ENCODE peak calls at places on chromosomes 12 and 14, in nine cellular contexts. N is GM06990; T is psoas muscle; E is pancreas; B is endothelial cell of umbilical vein; F is tibial nerve; Q is adrenal gland; J is CD4-positive, CD25-positive, alpha-beta regulatory T cell; P is RWPE2. C is an unnamed sample.

GRCh38 chr12:4217091-4217490 is 56.5 kb upstream of the CCND2 start:
- DNase-seq in N (peak; percentile 20), T (no peak), E (no peak), B (no peak), F (no peak), Q (no peak), J (no peak), P (no peak), C (no peak)

GRCh38 chr12:32467959-32468863 is 68.9 kb downstream of the FGD4 start:
- DNase-seq in N (peak; percentile 11), T (no peak), E (no peak), B (peak; percentile 73), F (no peak), Q (no peak), J (no peak), P (no peak), C (no peak)

GRCh38 chr12:124720687-124721500 is 142.8 kb downstream of the SCARB1 start:
- DNase-seq in N (no peak), T (peak; percentile 73), E (no peak), B (peak; percentile 86), F (no peak), Q (peak; percentile 88), J (no peak), P (no peak), C (no peak)

GRCh38 chr14:64541261-64541970 is 875 bp downstream of the HSPA2 start:
- DNase-seq in N (no peak), T (peak; percentile 69), E (peak; percentile 60), B (peak; percentile 29), F (no peak), Q (no peak), J (no peak), P (peak; percentile 76), C (no peak)

GRCh38 chr12:65839027-65839426 is 14.7 kb downstream of the HMGA2 start:
- DNase-seq in N (no peak), T (no peak), E (no peak), B (no peak), F (no peak), Q (no peak), J (no peak), P (no peak), C (no peak)

GRCh38 chr14:39615352-39615751 is 183.1 kb upstream of the FBXO33 start:
- DNase-seq in N (no peak), T (no peak), E (no peak), B (no peak), F (no peak), Q (no peak), J (no peak), P (no peak), C (no peak)

GRCh38 chr12:24888813-24889212 is 60.1 kb downstream of the BCAT1 start:
- DNase-seq in N (no peak), T (no peak), E (no peak), B (no peak), F (no peak), Q (no peak), J (no peak), P (no peak), C (no peak)

GRCh38 chr12:5909560-5909959 is 35.5 kb downstream of the ANO2 start:
- DNase-seq in N (no peak), T (no peak), E (no peak), B (no peak), F (no peak), Q (no peak), J (no peak), P (no peak), C (no peak)

GRCh38 chr12:46442239-46442638 is 69.7 kb upstream of the SLC38A2 start:
- DNase-seq in N (no peak), T (no peak), E (no peak), B (peak; percentile 49), F (no peak), Q (no peak), J (no peak), P (no peak), C (no peak)

GRCh38 chr12:45439039-45439438 is 223.1 kb downstream of the ANO6 start:
- DNase-seq in N (no peak), T (no peak), E (no peak), B (no peak), F (no peak), Q (no peak), J (no peak), P (no peak), C (no peak)

GRCh38 chr14:68506021-68506644 is 286.7 kb downstream of the ZFP36L1 start:
- DNase-seq in N (no peak), T (no peak), E (no peak), B (peak; percentile 48), F (no peak), Q (peak; percentile 38), J (no peak), P (no peak), C (no peak)

GRCh38 chr12:70190252-70191010 is 52.8 kb upstream of the CNOT2 start:
- DNase-seq in N (no peak), T (no peak), E (no peak), B (peak; percentile 44), F (no peak), Q (no peak), J (no peak), P (no peak), C (no peak)

GRCh38 chr14:75513911-75514672 is 8.2 kb upstream of the BATF start:
- DNase-seq in N (peak; percentile 73), T (no peak), E (no peak), B (no peak), F (no peak), Q (no peak), J (peak; percentile 39), P (no peak), C (no peak)

GRCh38 chr12:26119391-26119981 is 5.4 kb downstream of the BHLHE41 start:
- DNase-seq in N (no peak), T (no peak), E (no peak), B (peak; percentile 67), F (no peak), Q (no peak), J (no peak), P (no peak), C (no peak)

GRCh38 chr14:35398095-35398584 is 6.4 kb downstream of the NFKBIA start:
- DNase-seq in N (no peak), T (peak; percentile 48), E (no peak), B (peak; percentile 54), F (no peak), Q (no peak), J (no peak), P (no peak), C (no peak)

GRCh38 chr12:45727994-45728624 is 1.4 kb upstream of the ARID2 start:
- DNase-seq in N (peak; percentile 43), T (no peak), E (no peak), B (no peak), F (no peak), Q (no peak), J (no peak), P (no peak), C (no peak)

GRCh38 chr12:643478-644292 is 19.6 kb downstream of the NINJ2 start:
- DNase-seq in N (no peak), T (peak; percentile 79), E (no peak), B (peak; percentile 78), F (no peak), Q (no peak), J (peak; percentile 22), P (no peak), C (no peak)

DNA sequence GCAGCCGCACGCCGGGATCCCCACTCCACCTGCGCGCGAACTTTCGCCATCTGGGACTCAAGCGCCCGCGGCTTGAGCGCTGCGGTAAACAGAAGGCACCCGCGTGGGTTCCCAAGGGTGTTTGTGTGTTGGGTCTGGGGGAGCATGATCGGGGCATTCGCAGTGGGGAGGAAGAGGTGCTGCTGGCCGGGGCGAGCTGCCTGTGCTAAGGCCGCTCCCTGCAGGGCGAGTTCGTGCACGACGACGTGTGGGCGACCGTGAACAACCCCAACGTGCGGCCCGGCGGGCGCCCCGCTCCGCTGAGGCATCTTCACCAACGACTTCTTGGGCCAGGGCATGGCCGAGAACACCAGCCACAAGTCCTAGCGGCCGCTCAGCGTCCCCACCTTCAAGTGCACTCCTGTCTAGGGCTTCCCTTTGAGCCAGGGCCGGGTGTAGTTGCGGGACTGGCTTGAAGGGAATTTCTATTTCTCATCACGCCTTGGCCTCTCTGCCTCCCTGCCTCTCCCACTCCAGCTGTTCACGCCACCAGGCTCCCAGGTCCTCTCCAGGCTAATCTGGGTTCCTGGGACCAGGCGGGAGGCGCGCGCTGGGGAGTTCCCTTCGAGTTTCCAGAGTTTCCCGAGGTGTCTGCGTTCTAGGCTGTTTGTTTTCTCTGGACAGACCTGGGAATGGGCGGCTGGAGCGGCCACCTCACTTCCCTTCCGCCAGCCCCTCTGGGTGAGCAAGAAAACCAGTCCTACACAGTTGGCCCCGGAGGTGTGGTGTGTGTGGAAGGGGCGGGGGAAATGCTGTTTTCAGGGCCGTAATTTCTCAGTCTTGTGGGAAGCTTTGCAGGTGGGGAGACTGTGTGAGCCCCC is 417.8 kb upstream of the TMTC1 start:
- DNase-seq in N (no peak), T (peak; percentile 39), E (peak; percentile 13), B (peak; percentile 24), F (no peak), Q (no peak), J (no peak), P (no peak), C (no peak)
- H3K4me3 ChIP-seq in N (no peak overlapping the region), T (peak overlapping the region; percentile 51), E (no peak overlapping the region), B (no peak overlapping the region), F (peak overlapping the region; percentile 12), Q (no peak overlapping the region), J (no peak overlapping the region), P (no peak overlapping the region), C (no peak overlapping the region)

DNA sequence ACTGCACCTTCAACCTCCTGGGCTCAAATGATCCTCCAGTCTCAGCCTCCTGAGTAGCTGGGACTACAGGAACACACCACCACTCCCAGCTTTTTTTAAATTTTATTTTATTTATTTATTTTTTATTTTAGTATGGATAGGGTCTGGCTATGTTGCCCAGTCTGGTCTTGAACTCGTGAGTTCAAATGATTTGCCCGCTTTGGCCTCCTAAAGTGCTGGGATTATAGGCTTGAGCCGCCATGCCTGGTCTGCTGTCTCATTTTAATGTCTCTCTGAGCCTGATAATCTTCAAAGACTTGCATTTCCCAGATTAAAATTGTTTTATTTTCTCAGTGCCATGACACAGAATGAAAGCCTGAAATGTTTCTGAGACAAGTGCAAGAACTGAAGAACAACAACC is 1.2 kb upstream of the INHBC start:
- DNase-seq in N (no peak), T (no peak), E (no peak), B (no peak), F (no peak), Q (no peak), J (no peak), P (no peak), C (no peak)
- H3K27me3 ChIP-seq in N (no peaks in the 10 kb centered on the region), T (no peaks in the 10 kb centered on the region), E (no peaks in the 10 kb centered on the region), B (no peaks in the 10 kb centered on the region), F (no peaks in the 10 kb centered on the region), Q (no peaks in the 10 kb centered on the region), J (no peaks in the 10 kb centered on the region), P (no peaks in the 10 kb centered on the region), C (no peaks in the 10 kb centered on the region)

DNA sequence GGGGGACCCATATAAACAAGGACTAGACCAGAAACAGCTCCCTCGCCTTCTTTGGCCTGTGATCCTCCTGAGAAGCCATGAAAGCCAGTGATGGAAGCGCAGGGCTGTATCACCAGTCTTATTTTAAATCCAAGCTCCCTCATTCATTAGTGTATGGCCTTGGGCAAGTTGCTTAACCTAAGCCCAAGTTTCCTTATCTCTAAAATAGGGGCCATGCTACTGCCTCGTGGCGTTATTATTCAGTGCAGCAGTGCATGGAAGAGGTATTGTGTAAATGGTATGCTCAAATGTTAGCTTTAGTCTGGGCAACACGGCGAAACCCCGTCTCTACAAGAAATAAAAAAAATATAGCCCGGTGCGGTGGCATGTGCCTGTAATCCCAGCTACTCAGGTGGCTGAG is 9.9 kb downstream of the ESPL1 start:
- DNase-seq in N (no peak), T (peak; percentile 4), E (no peak), B (no peak), F (no peak), Q (no peak), J (no peak), P (no peak), C (no peak)
- H3K36me3 ChIP-seq in N (peaks cover 36% of the 10 kb centered on the region), T (no peaks in the 10 kb centered on the region), E (no peaks in the 10 kb centered on the region), B (peaks cover 16% of the 10 kb centered on the region), F (peaks cover 6% of the 10 kb centered on the region), Q (no peaks in the 10 kb centered on the region), J (no peaks in the 10 kb centered on the region), P (peaks cover 75% of the 10 kb centered on the region), C (no peaks in the 10 kb centered on the region)

GRCh38 chr14:20781805-20782204 is 737 bp downstream of the RNASE6 start:
- DNase-seq in N (no peak), T (no peak), E (no peak), B (peak; percentile 32), F (no peak), Q (no peak), J (no peak), P (no peak), C (no peak)
- H3K4me3 ChIP-seq in N (peak overlapping the region; percentile 60), T (peak overlapping the region; percentile 39), E (no peak overlapping the region), B (no peak overlapping the region), F (peak overlapping the region; percentile 24), Q (no peak overlapping the region), J (peak overlapping the region; percentile 51), P (no peak overlapping the region), C (peak overlapping the region; percentile 22)

C was measured in CD8-positive, alpha-beta T cell.